ENCODE peak calls at places on chromosomes 12 and 14, in six cellular contexts. X is left ventricle myocardium inferior, O is head of caudate nucleus, F is heart right ventricle, H is astrocyte of the spinal cord, Z is endothelial cell. S is an unnamed sample.

GRCh38 chr12:124520258-124520657 is 47.2 kb downstream of the NCOR2 start:
- DNase-seq in X (peak), Z (no peak), F (no peak), H (peak), O (no peak), S (no peak)

GRCh38 chr12:40502322-40502721 is 189.9 kb upstream of the CNTN1 start:
- DNase-seq in X (no peak), Z (no peak), H (no peak), O (no peak), F (no peak), S (no peak)

GRCh38 chr14:42665083-42665482 is 1058.4 kb downstream of the LRFN5 start:
- DNase-seq in O (no peak), Z (no peak), F (no peak), X (no peak), H (no peak), S (no peak)

GRCh38 chr14:100761481-100761880 is 34.8 kb downstream of the DLK1 start:
- DNase-seq in O (no peak), F (no peak), X (no peak), Z (no peak), H (peak), S (no peak)

GRCh38 chr12:56299308-56299852 is 750 bp downstream of the CS start:
- DNase-seq in O (peak), H (no peak), Z (no peak), X (no peak), F (no peak), S (no peak)

GRCh38 chr14:102390486-102390885 is 27.7 kb downstream of the TECPR2 start:
- DNase-seq in X (no peak), Z (no peak), F (no peak), O (no peak), H (peak), S (no peak)

GRCh38 chr14:26808407-26808806 is 210.6 kb upstream of the NOVA1 start:
- DNase-seq in Z (no peak), X (no peak), O (no peak), F (no peak), H (peak), S (no peak)

GRCh38 chr14:90487462-90487861 is 90.6 kb downstream of the CALM1 start:
- DNase-seq in Z (no peak), H (no peak), O (no peak), X (no peak), F (no peak), S (no peak)

GRCh38 chr14:39107624-39108023 is 4.6 kb upstream of the SEC23A start:
- DNase-seq in X (no peak), F (no peak), Z (no peak), H (peak), O (no peak), S (no peak)

GRCh38 chr12:6307521-6307920 is 3.0 kb upstream of the PLEKHG6 start:
- DNase-seq in O (peak), Z (no peak), H (no peak), F (no peak), X (no peak), S (no peak)

GRCh38 chr12:6330192-6330591 is 11.7 kb downstream of the TNFRSF1A start:
- DNase-seq in H (no peak), X (no peak), Z (no peak), O (no peak), F (no peak), S (no peak)

GRCh38 chr12:122947352-122947792 is 18.9 kb downstream of the ABCB9 start:
- DNase-seq in X (peak), O (no peak), F (peak), Z (no peak), H (no peak), S (no peak)

GRCh38 chr12:75705749-75706719 is 194.6 kb upstream of the KRR1 start:
- DNase-seq in F (peak), O (no peak), H (peak), Z (peak), X (peak), S (no peak)

GRCh38 chr12:109773384-109774011 is 59.7 kb downstream of the TRPV4 start:
- DNase-seq in F (no peak), X (no peak), Z (no peak), H (no peak), O (peak), S (no peak)

GRCh38 chr12:24039113-24039525 is 89.6 kb upstream of the SOX5 start:
- DNase-seq in F (no peak), X (no peak), Z (no peak), H (peak), O (no peak), S (no peak)

GRCh38 chr12:26884765-26885576 is 52.0 kb upstream of the ITPR2 start:
- DNase-seq in X (peak), O (peak), F (peak), H (peak), Z (peak), S (peak)

GRCh38 chr14:101603096-101603495 is 41.8 kb downstream of the DIO3 start:
- DNase-seq in F (no peak), Z (no peak), H (no peak), O (no peak), X (peak), S (no peak)

GRCh38 chr14:65173973-65174693 is 71.8 kb upstream of the MAX start:
- DNase-seq in O (no peak), H (peak), F (no peak), Z (no peak), X (no peak), S (no peak)

GRCh38 chr12:96221391-96221790 is 27.2 kb downstream of the ELK3 start:
- DNase-seq in O (no peak), H (no peak), X (no peak), Z (no peak), F (no peak), S (no peak)

GRCh38 chr12:14896477-14897184 is 11.0 kb upstream of the MGP start:
- DNase-seq in X (no peak), F (no peak), H (peak), O (no peak), Z (no peak), S (no peak)

GRCh38 chr12:122609696-122610095 is 82.6 kb downstream of the KNTC1 start:
- DNase-seq in F (no peak), H (no peak), X (no peak), Z (no peak), O (no peak), S (no peak)

GRCh38 chr12:20588057-20588456 is 107.1 kb upstream of the SLCO1C1 start:
- DNase-seq in H (no peak), X (no peak), Z (no peak), F (no peak), O (peak), S (no peak)

GRCh38 chr12:98397323-98398105 is 117.9 kb upstream of the TMPO start:
- DNase-seq in X (peak), Z (peak), O (peak), F (peak), H (peak), S (no peak)

GRCh38 chr14:99351166-99352007 is 79.4 kb upstream of the BCL11B start:
- DNase-seq in H (no peak), F (no peak), O (no peak), X (no peak), Z (no peak), S (no peak)

GRCh38 chr14:69154779-69155178 is 1.9 kb upstream of the DCAF5 start:
- DNase-seq in F (no peak), X (no peak), O (no peak), Z (no peak), H (no peak), S (no peak)

GRCh38 chr12:55931780-55932545 is 1.0 kb downstream of the DGKA start:
- DNase-seq in F (peak), H (peak), O (peak), Z (peak), X (peak), S (no peak)

GRCh38 chr12:50401383-50402155 is 884 bp downstream of the LARP4 start:
- DNase-seq in X (no peak), Z (no peak), F (no peak), O (peak), H (peak), S (no peak)

GRCh38 chr14:66403183-66403582 is 83.0 kb upstream of the CCDC196 start:
- DNase-seq in F (no peak), X (no peak), Z (no peak), O (no peak), H (peak), S (no peak)

GRCh38 chr12:101594700-101595099 is at the start of gene MYBPC1:
- DNase-seq in O (no peak), X (no peak), H (no peak), F (no peak), Z (no peak), S (no peak)

GRCh38 chr14:69543341-69544249 is 31.1 kb downstream of the CCDC177 start:
- DNase-seq in H (peak), O (no peak), Z (peak), X (no peak), F (no peak), S (no peak)

GRCh38 chr12:103986823-103987222 is 21.2 kb downstream of the TDG start:
- DNase-seq in H (peak), F (no peak), X (no peak), O (no peak), Z (no peak), S (no peak)

GRCh38 chr12:8648598-8649205 is 13.9 kb downstream of the MFAP5 start:
- DNase-seq in Z (no peak), H (no peak), X (no peak), O (no peak), F (no peak), S (no peak)

GRCh38 chr12:66910366-66910974 is 231.6 kb upstream of the GRIP1 start:
- DNase-seq in H (no peak), F (no peak), Z (no peak), X (no peak), O (no peak), S (no peak)

GRCh38 chr12:105906545-105906944 is 232.2 kb downstream of the NUAK1 start:
- DNase-seq in Z (no peak), O (no peak), F (no peak), H (no peak), X (no peak), S (no peak)